ENCODE peak calls at places on chromosomes 12 and 14, in ten cellular contexts. Z, E, V, Q, M, D, S, P, B and R are unnamed samples.

GRCh38 chr12:34215893-34216285 is 193.6 kb downstream of the ALG10 start:
- DNase-seq in V (no peak), B (no peak), Q (no peak), D (no peak), M (no peak), Z (no peak), E (no peak), S (no peak), P (no peak), R (no peak)

GRCh38 chr12:32486158-32486557 is 86.8 kb downstream of the FGD4 start:
- DNase-seq in V (no peak), B (no peak), E (no peak), Z (no peak), S (peak), D (peak), Q (no peak), M (no peak), P (no peak), R (no peak)

GRCh38 chr14:67580336-67581230 is 19.5 kb downstream of the PIGH start:
- DNase-seq in B (no peak), V (no peak), E (no peak), M (peak), Z (no peak), P (no peak), D (no peak), S (no peak), Q (no peak), R (no peak)

GRCh38 chr12:47822863-47823262 is 3.2 kb upstream of the HDAC7 start:
- DNase-seq in E (no peak), V (no peak), D (no peak), P (no peak), S (no peak), M (no peak), Q (no peak), Z (no peak), B (no peak), R (no peak)

GRCh38 chr12:94025730-94026129 is 122.6 kb upstream of the PLXNC1 start:
- DNase-seq in D (no peak), E (no peak), S (no peak), M (no peak), V (no peak), B (no peak), Z (no peak), P (no peak), Q (no peak), R (no peak)

GRCh38 chr14:35335388-35336092 is 43.4 kb downstream of the PSMA6 start:
- DNase-seq in Q (no peak), E (no peak), V (peak), Z (no peak), S (no peak), B (no peak), M (no peak), D (peak), P (no peak), R (no peak)

GRCh38 chr12:88401153-88401552 is 179.1 kb downstream of the KITLG start:
- DNase-seq in Z (no peak), V (no peak), D (no peak), E (no peak), Q (no peak), S (peak), M (peak), B (no peak), P (no peak), R (no peak)

GRCh38 chr14:32709072-32709471 is 229.6 kb upstream of the NPAS3 start:
- DNase-seq in S (peak), M (peak), B (no peak), Z (no peak), E (peak), V (peak), Q (no peak), P (no peak), D (peak), R (no peak)

GRCh38 chr14:58626441-58626840 is 11.3 kb upstream of the DACT1 start:
- DNase-seq in M (peak), V (no peak), B (no peak), D (peak), Z (no peak), Q (no peak), E (no peak), P (no peak), S (peak), R (no peak)

GRCh38 chr12:6225630-6226001 is 25.4 kb downstream of the CD9 start:
- DNase-seq in E (no peak), B (no peak), Q (no peak), S (peak), V (no peak), Z (no peak), P (no peak), M (no peak), D (no peak), R (no peak)

GRCh38 chr12:5262885-5263284 is 169.0 kb upstream of the NTF3 start:
- DNase-seq in D (no peak), V (no peak), E (no peak), M (no peak), S (peak), P (no peak), Q (no peak), B (no peak), Z (no peak), R (no peak)

GRCh38 chr14:90797919-90798318 is 18.3 kb downstream of the TTC7B start:
- DNase-seq in Q (no peak), D (no peak), B (no peak), E (no peak), Z (no peak), P (no peak), V (no peak), M (no peak), S (no peak), R (no peak)

GRCh38 chr14:91649930-91650329 is 82.0 kb downstream of the CATSPERB start:
- DNase-seq in D (no peak), P (no peak), V (no peak), Q (peak), S (peak), M (peak), Z (no peak), B (no peak), E (peak), R (peak)